ENCODE peak calls at places on chromosome 3, in six cellular contexts. X is tibial nerve, O is MCF 10A, S is GM03348, Y is aorta, Z is ELR. G is an unnamed sample.

GRCh38 chr3:64655160-64655559 is 32.6 kb downstream of the ADAMTS9 start:
- DNase-seq in O (no peak), X (no peak), Y (no peak), Z (no peak), S (no peak), G (no peak)

GRCh38 chr3:13772321-13772745 is 107.5 kb downstream of the WNT7A start:
- DNase-seq in O (no peak), Z (no peak), X (no peak), S (no peak), Y (no peak), G (no peak)

GRCh38 chr3:69791111-69791510 is 51.8 kb downstream of the MITF start:
- DNase-seq in Y (peak; percentile 86), X (peak; percentile 65), Z (peak; percentile 71), O (peak; percentile 85), S (peak; percentile 60), G (peak; percentile 31)

GRCh38 chr3:100737334-100737733 is 28.0 kb downstream of the TFG start:
- DNase-seq in S (peak; percentile 40), Z (peak; percentile 50), Y (no peak), X (no peak), O (peak; percentile 35), G (no peak)

GRCh38 chr3:150439657-150440056 is 31.6 kb downstream of the TSC22D2 start:
- DNase-seq in S (peak; percentile 11), X (no peak), O (no peak), Z (peak; percentile 53), Y (no peak), G (no peak)

GRCh38 chr3:179624471-179624870 is 19.9 kb downstream of the NDUFB5 start:
- DNase-seq in O (no peak), S (peak; percentile 13), Y (no peak), Z (peak; percentile 10), X (no peak), G (no peak)

GRCh38 chr3:99648091-99648490 is 9.7 kb downstream of the COL8A1 start:
- DNase-seq in S (peak; percentile 30), Z (peak; percentile 81), X (no peak), Y (no peak), O (peak; percentile 55), G (no peak)

GRCh38 chr3:58135712-58136543 is 74.8 kb downstream of the DNASE1L3 start:
- DNase-seq in Z (peak; percentile 18), Y (no peak), O (no peak), X (no peak), S (peak; percentile 36), G (no peak)

G was measured in Ammon's horn.